ENCODE peak calls at places on chromosomes 12 and 14, in eight cellular contexts. H, O, Y, K, N, A, S and C are unnamed samples.

GRCh38 chr12:125271850-125272249 is 206.6 kb downstream of the AACS start:
- DNase-seq in H (no peak), O (no peak), Y (no peak), K (no peak), N (no peak), A (no peak), S (no peak), C (no peak)

GRCh38 chr12:10190558-10191388 is 11.9 kb downstream of the TMEM52B start:
- DNase-seq in H (no peak), O (peak; percentile 60), Y (peak; percentile 59), K (no peak), N (peak; percentile 37), A (peak; percentile 74), S (no peak), C (no peak)

GRCh38 chr12:23098110-23099049 is 473.4 kb downstream of the ETNK1 start:
- DNase-seq in H (no peak), O (peak; percentile 34), Y (no peak), K (no peak), N (no peak), A (no peak), S (no peak), C (no peak)

GRCh38 chr14:95774265-95775160 is 60.6 kb upstream of the TCL1A start:
- DNase-seq in H (no peak), O (peak; percentile 14), Y (no peak), K (no peak), N (no peak), A (peak; percentile 34), S (no peak), C (no peak)

GRCh38 chr12:40336573-40337199 is 111.9 kb downstream of the LRRK2 start:
- DNase-seq in H (no peak), O (peak; percentile 12), Y (no peak), K (no peak), N (no peak), A (peak; percentile 21), S (no peak), C (no peak)

GRCh38 chr12:42281281-42281680 is 43.2 kb upstream of the YAF2 start:
- DNase-seq in H (no peak), O (no peak), Y (no peak), K (no peak), N (no peak), A (no peak), S (no peak), C (no peak)

GRCh38 chr14:34098045-34098984 is 147.4 kb upstream of the EGLN3 start:
- DNase-seq in H (no peak), O (peak; percentile 64), Y (no peak), K (no peak), N (no peak), A (peak; percentile 45), S (no peak), C (peak; percentile 57)

GRCh38 chr14:64761441-64762043 is 57.3 kb downstream of the PLEKHG3 start:
- DNase-seq in H (no peak), O (peak; percentile 40), Y (peak; percentile 35), K (no peak), N (no peak), A (no peak), S (no peak), C (no peak)

GRCh38 chr14:94543450-94544123 is 17.7 kb upstream of the SERPINA4 start:
- DNase-seq in H (peak; percentile 51), O (peak; percentile 25), Y (no peak), K (no peak), N (no peak), A (no peak), S (no peak), C (peak; percentile 36)

GRCh38 chr14:106094654-106095189 is 568.3 kb downstream of the TMEM121 start:
- DNase-seq in H (no peak), O (no peak), Y (no peak), K (no peak), N (peak; percentile 29), A (no peak), S (no peak), C (no peak)

GRCh38 chr14:55356913-55357312 is 54.7 kb downstream of the ATG14 start:
- DNase-seq in H (no peak), O (no peak), Y (no peak), K (no peak), N (no peak), A (no peak), S (no peak), C (no peak)

GRCh38 chr14:51424569-51425251 is 184.7 kb downstream of the TMX1 start:
- DNase-seq in H (no peak), O (peak; percentile 72), Y (no peak), K (no peak), N (no peak), A (peak; percentile 87), S (no peak), C (no peak)

GRCh38 chr12:113908584-113909100 is 57.5 kb downstream of the RBM19 start:
- DNase-seq in H (peak; percentile 28), O (no peak), Y (no peak), K (no peak), N (no peak), A (no peak), S (no peak), C (no peak)

GRCh38 chr14:50763386-50764007 is 67.5 kb downstream of the NIN start:
- DNase-seq in H (no peak), O (peak; percentile 94), Y (no peak), K (peak; percentile 47), N (no peak), A (peak; percentile 97), S (no peak), C (no peak)

GRCh38 chr12:27705263-27705662 is 5.4 kb upstream of the MRPS35 start:
- DNase-seq in H (no peak), O (no peak), Y (no peak), K (no peak), N (no peak), A (no peak), S (peak; percentile 52), C (no peak)

GRCh38 chr12:22333186-22333745 is 1.2 kb downstream of the ST8SIA1 start:
- DNase-seq in H (no peak), O (peak; percentile 28), Y (no peak), K (peak; percentile 20), N (no peak), A (peak; percentile 25), S (no peak), C (no peak)

GRCh38 chr14:89667983-89668382 is 250.9 kb upstream of the FOXN3 start:
- DNase-seq in H (no peak), O (peak; percentile 20), Y (no peak), K (no peak), N (no peak), A (no peak), S (no peak), C (no peak)

GRCh38 chr14:97177016-97177415 is 379.8 kb downstream of the VRK1 start:
- DNase-seq in H (no peak), O (no peak), Y (no peak), K (no peak), N (no peak), A (peak; percentile 9), S (no peak), C (no peak)
- TF ChIP-seq CTCF in H (peak; percentile 11), O (peak; percentile 16), Y (no peak), K (no peak), N (no peak), A (peak; percentile 22), S (no peak), C (no peak)

GRCh38 chr14:23299186-23299521 is 3.5 kb downstream of the PPP1R3E start:
- DNase-seq in H (no peak), O (no peak), Y (no peak), K (no peak), N (no peak), A (no peak), S (no peak), C (no peak)

GRCh38 chr14:23299558-23299957 is 3.1 kb downstream of the PPP1R3E start:
- DNase-seq in H (no peak), O (peak; percentile 53), Y (no peak), K (no peak), N (no peak), A (peak; percentile 75), S (no peak), C (no peak)

GRCh38 chr14:23301288-23301968 is 1.2 kb downstream of the PPP1R3E start:
- DNase-seq in H (peak; percentile 100), O (peak; percentile 99), Y (peak; percentile 99), K (peak; percentile 92), N (peak; percentile 97), A (peak; percentile 98), S (peak; percentile 100), C (peak; percentile 97)

GRCh38 chr14:23300687-23301223 is 1.9 kb downstream of the PPP1R3E start:
- DNase-seq in H (no peak), O (peak; percentile 18), Y (no peak), K (no peak), N (peak; percentile 25), A (no peak), S (no peak), C (no peak)

GRCh38 chr14:23299986-23300686 is 2.5 kb downstream of the PPP1R3E start:
- DNase-seq in H (no peak), O (no peak), Y (no peak), K (no peak), N (no peak), A (no peak), S (no peak), C (no peak)
- TF ChIP-seq CTCF in H (no peak), O (no peak), Y (no peak), K (no peak), N (no peak), A (no peak), S (no peak), C (no peak)

GRCh38 chr12:128572311-128572810 is 251.4 kb downstream of the SLC15A4 start:
- DNase-seq in H (no peak), O (no peak), Y (no peak), K (no peak), N (no peak), A (no peak), S (no peak), C (no peak)

GRCh38 chr12:128583453-128583852 is 240.3 kb downstream of the SLC15A4 start:
- DNase-seq in H (no peak), O (no peak), Y (no peak), K (no peak), N (no peak), A (no peak), S (no peak), C (no peak)

GRCh38 chr12:128573907-128574306 is 249.9 kb downstream of the SLC15A4 start:
- DNase-seq in H (no peak), O (no peak), Y (no peak), K (no peak), N (no peak), A (no peak), S (no peak), C (no peak)

DNA sequence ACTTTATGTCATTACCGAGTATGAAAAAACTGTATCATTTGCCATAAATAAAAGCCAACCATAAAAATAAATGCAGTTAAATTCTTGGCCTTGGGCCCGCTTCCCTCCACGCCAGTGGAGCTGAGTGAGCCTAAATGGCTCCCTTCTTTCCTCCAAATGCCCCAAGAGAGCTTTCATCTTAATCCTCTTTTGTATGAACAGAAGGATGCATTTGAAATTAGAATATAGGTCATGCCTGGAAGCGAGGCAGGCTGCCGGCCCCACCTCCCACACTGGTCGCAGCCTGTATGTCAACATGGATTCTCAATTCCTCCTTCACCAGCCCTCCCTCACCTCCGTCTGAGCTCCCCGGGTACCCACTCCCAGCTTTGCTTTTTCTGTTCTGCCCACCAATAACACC is 245.7 kb downstream of the SLC15A4 start:
- DNase-seq in H (no peak), O (no peak), Y (no peak), K (no peak), N (no peak), A (no peak), S (no peak), C (no peak)
- TF ChIP-seq CTCF in H (no peak), O (no peak), Y (no peak), K (no peak), N (no peak), A (no peak), S (no peak), C (no peak)

GRCh38 chr14:39469094-39469710 is 37.0 kb upstream of the FBXO33 start:
- DNase-seq in H (no peak), O (no peak), Y (no peak), K (no peak), N (peak; percentile 20), A (peak; percentile 2), S (peak; percentile 50), C (no peak)
- TF ChIP-seq CTCF in H (peak; percentile 8), O (peak; percentile 20), Y (peak; percentile 15), K (peak; percentile 23), N (no peak), A (peak; percentile 20), S (no peak), C (no peak)